ENCODE peak calls at places on chromosomes 12 and 14, in six cellular contexts. W is mesenchymal stem cell, T is IMR-90, C is mesendoderm, O is neuronal stem cell, U is H9. L is an unnamed sample.

GRCh38 chr12:113202300-113203075 is 17.0 kb downstream of the RITA1 start:
- DNase-seq in T (no peak), W (no peak), O (no peak), C (no peak), U (no peak), L (no peak)

GRCh38 chr14:45990252-45990651 is 661.3 kb downstream of the RPL10L start:
- DNase-seq in U (no peak), T (no peak), W (peak), O (no peak), C (peak), L (no peak)

GRCh38 chr12:131087302-131087818 is 133.7 kb downstream of the ADGRD1 start:
- DNase-seq in C (no peak), O (no peak), W (no peak), T (no peak), U (peak), L (no peak)

GRCh38 chr12:19203013-19203412 is 73.5 kb downstream of the PLEKHA5 start:
- DNase-seq in W (no peak), U (no peak), C (no peak), O (no peak), T (no peak), L (no peak)

GRCh38 chr12:58420496-58420895 is 479.1 kb downstream of the ATP23 start:
- DNase-seq in C (no peak), U (no peak), W (no peak), T (no peak), O (no peak), L (no peak)

GRCh38 chr12:32069071-32069470 is 37.6 kb upstream of the BICD1 start:
- DNase-seq in W (no peak), U (no peak), O (no peak), T (no peak), C (no peak), L (no peak)

GRCh38 chr12:53551889-53552291 is 44.6 kb upstream of the NPFF start:
- DNase-seq in W (no peak), U (no peak), T (no peak), C (no peak), O (no peak), L (no peak)

GRCh38 chr14:94180655-94181271 is 6.6 kb downstream of the PPP4R4 start:
- DNase-seq in U (no peak), W (peak), C (peak), T (peak), O (peak), L (no peak)

GRCh38 chr14:56247495-56248087 is 129.4 kb downstream of the PELI2 start:
- DNase-seq in O (no peak), C (no peak), U (no peak), W (peak), T (peak), L (no peak)

GRCh38 chr12:13198921-13199320 is 2.4 kb downstream of the EMP1 start:
- DNase-seq in W (peak), T (peak), O (no peak), U (no peak), C (no peak), L (no peak)

DNA sequence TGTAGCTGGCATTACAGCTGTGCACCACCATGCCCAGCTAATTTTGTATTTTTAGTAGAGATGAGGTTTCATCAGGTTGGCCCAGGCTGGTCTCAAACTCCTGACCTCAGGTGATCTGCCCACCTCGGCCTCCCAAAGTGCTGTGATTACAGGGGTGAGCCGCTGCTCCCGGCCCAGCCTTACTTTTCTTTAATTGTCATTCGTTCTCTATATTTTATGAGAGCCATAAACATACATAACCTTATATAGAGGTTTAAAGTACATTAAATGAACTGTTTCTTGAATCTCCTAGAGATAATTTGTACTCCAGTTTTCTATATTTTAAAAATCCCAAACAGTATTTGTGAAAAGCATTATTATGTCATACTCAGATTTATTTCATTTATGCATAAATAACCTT is 98.6 kb downstream of the SYNE2 start:
- DNase-seq in O (no peak), U (no peak), C (no peak), W (no peak), T (no peak), L (no peak)
- H3K27ac ChIP-seq in O (no peak), U (no peak), C (no peak), W (no peak), T (no peak), L (no peak)

GRCh38 chr12:6613015-6613775 is 6.0 kb upstream of the CHD4 start:
- DNase-seq in W (peak), U (peak), T (peak), C (peak), O (peak), L (no peak)
- H3K4ac ChIP-seq in W (peak), U (no peak), T (peak), C (peak), O (no peak), L (peak)

DNA sequence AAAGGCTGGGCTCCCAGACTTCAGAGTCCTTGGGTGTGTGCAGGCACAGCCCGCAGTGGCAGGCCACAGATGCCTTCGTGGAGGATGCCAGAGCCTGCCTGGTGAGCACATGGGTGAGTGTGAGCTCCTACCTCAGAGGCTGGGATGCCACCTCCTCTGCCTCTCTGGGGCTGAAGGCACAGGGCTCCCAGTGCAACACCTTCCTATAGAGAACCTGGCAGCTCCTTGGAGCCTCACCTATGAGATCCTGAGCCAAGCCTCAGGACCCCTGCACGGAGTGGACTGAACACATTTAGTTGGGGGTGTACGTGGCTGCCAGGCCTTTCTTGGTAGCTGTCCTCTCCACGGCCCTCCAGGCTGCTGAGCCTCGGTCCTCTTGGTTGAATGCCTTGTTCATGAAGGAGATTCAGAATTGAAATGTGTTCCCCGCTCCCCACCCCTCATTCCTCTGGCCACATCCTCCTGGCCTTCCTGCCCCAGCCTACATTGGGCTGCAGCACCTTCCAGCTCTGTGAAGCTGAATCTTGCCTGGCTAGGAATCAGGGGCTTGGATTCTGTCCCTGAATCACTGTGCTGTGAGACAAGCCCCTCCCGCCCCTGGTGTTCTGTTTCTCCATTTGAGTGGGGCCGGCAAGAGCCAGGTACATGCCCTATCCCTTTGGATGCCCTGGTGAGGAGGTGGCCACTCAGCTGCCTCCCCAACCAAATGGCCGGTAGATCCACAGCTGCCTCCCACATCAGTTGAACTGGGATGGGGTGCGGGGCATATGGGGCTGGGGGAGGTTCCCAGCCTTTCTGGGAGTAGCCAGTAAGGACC is 38.7 kb upstream of the TRAF3 start:
- DNase-seq in W (no peak), C (no peak), U (peak), O (no peak), T (no peak), L (no peak)
- H3K27ac ChIP-seq in W (no peak), C (no peak), U (no peak), O (no peak), T (no peak), L (no peak)

DNA sequence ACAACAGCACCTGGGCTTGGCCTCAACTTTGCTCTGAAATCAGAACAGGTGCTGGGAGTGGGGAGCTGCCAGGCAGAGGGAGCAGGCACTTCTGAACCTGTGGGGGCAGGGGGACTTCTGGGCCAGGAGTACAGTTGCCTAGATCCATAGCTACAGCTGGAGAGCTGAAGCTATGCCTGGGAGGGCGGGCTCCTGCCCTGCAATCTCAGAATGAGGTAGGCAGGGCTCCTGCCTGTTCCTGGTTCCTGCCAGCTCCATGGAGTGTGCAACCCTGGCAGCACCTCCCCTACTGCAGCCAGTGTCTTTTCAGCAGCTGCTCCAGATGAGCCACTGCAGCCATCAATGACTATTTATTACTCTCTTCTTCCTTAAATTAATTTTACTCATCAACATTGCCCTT is 62.1 kb upstream of the NAV3 start:
- DNase-seq in T (no peak), O (no peak), U (no peak), C (no peak), W (no peak), L (no peak)
- H3K4ac ChIP-seq in T (no peak), O (no peak), U (no peak), C (no peak), W (peak), L (no peak)

DNA sequence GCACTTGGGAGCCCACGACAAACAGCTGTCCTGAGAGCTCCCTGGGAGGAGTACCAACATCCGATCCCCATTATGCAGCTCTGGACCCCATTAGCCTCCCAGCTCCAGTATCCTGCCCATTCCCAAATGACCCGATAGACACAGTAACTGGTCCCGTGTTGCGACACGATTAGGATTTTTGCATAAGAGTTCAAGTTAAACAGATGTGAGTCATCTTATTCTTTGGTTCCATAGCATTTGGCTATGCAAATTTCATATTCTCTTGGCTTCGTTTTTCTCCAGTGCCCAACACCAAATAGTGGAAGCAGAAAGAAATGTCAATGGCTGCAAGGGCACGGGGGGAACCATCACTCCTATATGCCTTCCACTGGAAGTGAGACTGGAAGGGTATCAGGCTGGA is 43.0 kb upstream of the LRRC10 start:
- DNase-seq in C (no peak), W (peak), U (no peak), O (no peak), T (peak), L (peak)
- H3K27ac ChIP-seq in C (no peak), W (no peak), U (no peak), O (no peak), T (no peak), L (no peak)

DNA sequence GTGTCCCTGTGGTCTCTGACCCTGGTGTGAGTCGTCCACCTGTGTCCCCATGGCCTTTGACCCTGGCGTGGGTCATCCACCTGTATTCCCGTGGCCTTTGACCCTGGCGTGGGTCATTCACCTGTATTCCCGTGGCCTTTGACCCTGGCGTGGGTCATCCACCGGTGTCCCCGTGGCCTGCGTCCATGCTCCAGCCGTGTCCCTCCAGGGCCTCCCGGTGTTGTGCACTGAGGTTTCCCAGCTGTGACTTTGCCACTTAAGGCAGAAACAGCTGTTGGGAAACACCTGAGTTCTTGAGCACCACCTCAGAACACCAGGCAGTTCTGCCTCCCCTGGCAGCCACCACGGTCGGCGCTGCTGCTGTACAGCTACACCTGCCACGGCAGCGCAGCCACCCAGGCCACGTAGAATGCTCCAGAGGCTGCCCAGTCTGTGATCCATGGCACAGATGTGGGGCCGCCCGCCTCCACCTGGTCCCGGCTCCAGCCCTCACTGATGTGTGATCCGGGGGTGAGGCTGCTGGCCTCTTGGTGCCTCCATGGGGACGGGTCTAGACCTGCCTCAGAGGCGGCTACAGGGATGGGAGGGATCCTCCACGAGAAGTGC is 69.1 kb upstream of the GALNT9 start:
- DNase-seq in U (no peak), O (no peak), W (no peak), T (no peak), C (no peak), L (no peak)
- H3K4ac ChIP-seq in U (no peak), O (peak), W (no peak), T (no peak), C (no peak), L (no peak)

GRCh38 chr12:120909633-120910318 is 5.6 kb upstream of the SPPL3 start:
- DNase-seq in O (no peak), W (no peak), C (no peak), U (no peak), T (no peak), L (no peak)

GRCh38 chr12:120917748-120918147 is 13.6 kb upstream of the SPPL3 start:
- DNase-seq in O (no peak), U (no peak), C (no peak), W (no peak), T (no peak), L (no peak)

GRCh38 chr12:120920178-120920577 is 16.0 kb upstream of the SPPL3 start:
- DNase-seq in U (no peak), W (no peak), T (no peak), C (no peak), O (no peak), L (no peak)

GRCh38 chr12:120916561-120916960 is 12.4 kb upstream of the SPPL3 start:
- DNase-seq in W (no peak), C (no peak), U (no peak), O (no peak), T (no peak), L (no peak)

GRCh38 chr12:120914794-120915193 is 10.6 kb upstream of the SPPL3 start:
- DNase-seq in U (no peak), W (no peak), O (no peak), C (no peak), T (no peak), L (peak)
- H3K27ac ChIP-seq in U (no peak), W (no peak), O (no peak), C (no peak), T (no peak), L (no peak)

GRCh38 chr14:104110491-104111209 is 25.1 kb downstream of the ASPG start:
- DNase-seq in O (no peak), C (no peak), W (no peak), U (no peak), T (no peak), L (no peak)
- H3K4ac ChIP-seq in O (no peak), C (no peak), W (no peak), U (no peak), T (no peak), L (no peak)

L was measured in trophoblast cell.